ENCODE peak calls at places on chromosomes 6 and 20, in five cellular contexts. One of them, this sample, is unnamed.

GRCh38 chr6:125432968-125433367 is 131.2 kb upstream of the HDDC2 start:
- DNase-seq in effector memory CD8-positive, alpha-beta T cell: no peak
- DNase-seq in AG08395: no peak
- DNase-seq in kidney glomerular epithelial cell: no peak
- DNase-seq in activated CD8-positive, alpha-beta T cell treated with anti-CD3 and anti-CD28 coated beads for 36 hours: no peak
- DNase-seq in this sample: no peak

GRCh38 chr6:19719691-19720127 is 117.5 kb upstream of the ID4 start:
- DNase-seq in AG08395: peak
- DNase-seq in kidney glomerular epithelial cell: peak
- DNase-seq in effector memory CD8-positive, alpha-beta T cell: no peak
- DNase-seq in activated CD8-positive, alpha-beta T cell treated with anti-CD3 and anti-CD28 coated beads for 36 hours: no peak
- DNase-seq in this sample: peak

GRCh38 chr6:31528307-31528777 is 420 bp upstream of the MCCD1 start:
- DNase-seq in activated CD8-positive, alpha-beta T cell treated with anti-CD3 and anti-CD28 coated beads for 36 hours: no peak
- DNase-seq in effector memory CD8-positive, alpha-beta T cell: no peak
- DNase-seq in AG08395: no peak
- DNase-seq in kidney glomerular epithelial cell: no peak
- DNase-seq in this sample: no peak

GRCh38 chr6:43860285-43860684 is 90.3 kb downstream of the VEGFA start:
- DNase-seq in AG08395: no peak
- DNase-seq in activated CD8-positive, alpha-beta T cell treated with anti-CD3 and anti-CD28 coated beads for 36 hours: no peak
- DNase-seq in effector memory CD8-positive, alpha-beta T cell: no peak
- DNase-seq in kidney glomerular epithelial cell: no peak
- DNase-seq in this sample: peak

GRCh38 chr6:21664263-21665081 is 70.9 kb downstream of the SOX4 start:
- DNase-seq in kidney glomerular epithelial cell: no peak
- DNase-seq in effector memory CD8-positive, alpha-beta T cell: no peak
- DNase-seq in activated CD8-positive, alpha-beta T cell treated with anti-CD3 and anti-CD28 coated beads for 36 hours: peak
- DNase-seq in AG08395: peak
- DNase-seq in this sample: peak

GRCh38 chr6:117602151-117602898 is at the start of gene GOPC:
- DNase-seq in AG08395: peak
- DNase-seq in effector memory CD8-positive, alpha-beta T cell: peak
- DNase-seq in kidney glomerular epithelial cell: peak
- DNase-seq in activated CD8-positive, alpha-beta T cell treated with anti-CD3 and anti-CD28 coated beads for 36 hours: peak
- DNase-seq in this sample: peak

GRCh38 chr20:61888101-61888865 is 177.4 kb downstream of the TAF4 start:
- DNase-seq in activated CD8-positive, alpha-beta T cell treated with anti-CD3 and anti-CD28 coated beads for 36 hours: no peak
- DNase-seq in effector memory CD8-positive, alpha-beta T cell: no peak
- DNase-seq in kidney glomerular epithelial cell: no peak
- DNase-seq in AG08395: no peak
- DNase-seq in this sample: no peak

GRCh38 chr20:38446441-38447209 is 11.5 kb upstream of the SNHG17 start:
- DNase-seq in AG08395: peak
- DNase-seq in activated CD8-positive, alpha-beta T cell treated with anti-CD3 and anti-CD28 coated beads for 36 hours: peak
- DNase-seq in effector memory CD8-positive, alpha-beta T cell: peak
- DNase-seq in kidney glomerular epithelial cell: peak
- DNase-seq in this sample: peak

GRCh38 chr20:53739799-53740785 is 146.5 kb upstream of the ZNF217 start:
- DNase-seq in AG08395: no peak
- DNase-seq in activated CD8-positive, alpha-beta T cell treated with anti-CD3 and anti-CD28 coated beads for 36 hours: peak
- DNase-seq in kidney glomerular epithelial cell: no peak
- DNase-seq in effector memory CD8-positive, alpha-beta T cell: no peak
- DNase-seq in this sample: peak

GRCh38 chr20:32470025-32470861 is 112.1 kb downstream of the ASXL1 start:
- DNase-seq in kidney glomerular epithelial cell: peak
- DNase-seq in effector memory CD8-positive, alpha-beta T cell: no peak
- DNase-seq in AG08395: peak
- DNase-seq in activated CD8-positive, alpha-beta T cell treated with anti-CD3 and anti-CD28 coated beads for 36 hours: peak
- DNase-seq in this sample: peak

GRCh38 chr6:96836579-96837137 is 619 bp downstream of the GPR63 start:
- DNase-seq in kidney glomerular epithelial cell: no peak
- DNase-seq in AG08395: peak
- DNase-seq in effector memory CD8-positive, alpha-beta T cell: no peak
- DNase-seq in activated CD8-positive, alpha-beta T cell treated with anti-CD3 and anti-CD28 coated beads for 36 hours: no peak
- DNase-seq in this sample: peak

GRCh38 chr6:129501401-129502051 is 208.5 kb downstream of the ARHGAP18 start:
- DNase-seq in kidney glomerular epithelial cell: peak
- DNase-seq in AG08395: peak
- DNase-seq in activated CD8-positive, alpha-beta T cell treated with anti-CD3 and anti-CD28 coated beads for 36 hours: no peak
- DNase-seq in effector memory CD8-positive, alpha-beta T cell: no peak
- DNase-seq in this sample: peak

GRCh38 chr20:58700121-58700780 is 7.7 kb downstream of the NPEPL1 start:
- DNase-seq in kidney glomerular epithelial cell: no peak
- DNase-seq in effector memory CD8-positive, alpha-beta T cell: no peak
- DNase-seq in activated CD8-positive, alpha-beta T cell treated with anti-CD3 and anti-CD28 coated beads for 36 hours: peak
- DNase-seq in AG08395: no peak
- DNase-seq in this sample: peak

GRCh38 chr6:3630258-3630828 is 121.2 kb downstream of the PXDC1 start:
- DNase-seq in activated CD8-positive, alpha-beta T cell treated with anti-CD3 and anti-CD28 coated beads for 36 hours: no peak
- DNase-seq in kidney glomerular epithelial cell: no peak
- DNase-seq in AG08395: no peak
- DNase-seq in effector memory CD8-positive, alpha-beta T cell: no peak
- DNase-seq in this sample: no peak

GRCh38 chr6:38034269-38034914 is 214.9 kb downstream of the ZFAND3 start:
- DNase-seq in activated CD8-positive, alpha-beta T cell treated with anti-CD3 and anti-CD28 coated beads for 36 hours: no peak
- DNase-seq in effector memory CD8-positive, alpha-beta T cell: no peak
- DNase-seq in kidney glomerular epithelial cell: peak
- DNase-seq in AG08395: peak
- DNase-seq in this sample: peak

GRCh38 chr6:46521464-46521971 is 30.3 kb upstream of the RCAN2 start:
- DNase-seq in kidney glomerular epithelial cell: no peak
- DNase-seq in AG08395: no peak
- DNase-seq in effector memory CD8-positive, alpha-beta T cell: no peak
- DNase-seq in activated CD8-positive, alpha-beta T cell treated with anti-CD3 and anti-CD28 coated beads for 36 hours: no peak
- DNase-seq in this sample: no peak